ENCODE peak calls at places on chromosomes 6 and 20, in ten cellular contexts. N is uterus; Q is CD4-positive, alpha-beta memory T cell; X is Caco-2; Y is thyroid gland; E is cardiac muscle cell; H is thoracic aorta; T is body of pancreas; C is mammary epithelial cell; W is Panc1. U is an unnamed sample.

GRCh38 chr6:147204060-147204785 is at the start of gene STXBP5:
- DNase-seq in N (peak; percentile 51), Q (peak; percentile 45), X (no peak), Y (peak; percentile 66), E (peak; percentile 64), H (no peak), T (peak; percentile 65), C (peak; percentile 57), W (no peak), U (peak; percentile 53)

GRCh38 chr20:10462516-10462915 is 27.4 kb downstream of the SLX4IP start:
- DNase-seq in N (no peak), Q (no peak), X (no peak), Y (no peak), E (no peak), H (no peak), T (no peak), C (no peak), W (no peak), U (no peak)

GRCh38 chr6:5214570-5215052 is 46.1 kb downstream of the LYRM4 start:
- DNase-seq in N (no peak), Q (no peak), X (no peak), Y (peak; percentile 78), E (peak; percentile 92), H (no peak), T (no peak), C (peak; percentile 21), W (no peak), U (peak; percentile 69)

GRCh38 chr6:142254513-142254912 is 47.3 kb upstream of the ADGRG6 start:
- DNase-seq in N (no peak), Q (no peak), X (no peak), Y (no peak), E (no peak), H (no peak), T (no peak), C (no peak), W (no peak), U (no peak)

GRCh38 chr20:23684261-23684660 is 4.6 kb downstream of the CST4 start:
- DNase-seq in N (no peak), Q (no peak), X (no peak), Y (no peak), E (no peak), H (no peak), T (no peak), C (no peak), W (no peak), U (no peak)

GRCh38 chr20:43752561-43753301 is 25.9 kb upstream of the GTSF1L start:
- DNase-seq in N (no peak), Q (no peak), X (no peak), Y (no peak), E (no peak), H (no peak), T (peak; percentile 56), C (peak; percentile 88), W (no peak), U (no peak)

GRCh38 chr6:111844921-111845320 is 28.3 kb downstream of the FYN start:
- DNase-seq in N (no peak), Q (no peak), X (no peak), Y (no peak), E (no peak), H (no peak), T (no peak), C (no peak), W (no peak), U (peak; percentile 60)

GRCh38 chr20:38986663-38987062 is 24.5 kb downstream of the DHX35 start:
- DNase-seq in N (peak; percentile 24), Q (no peak), X (no peak), Y (no peak), E (no peak), H (no peak), T (no peak), C (no peak), W (no peak), U (no peak)

GRCh38 chr6:111566873-111567517 is 38.7 kb downstream of the TRAF3IP2 start:
- DNase-seq in N (no peak), Q (no peak), X (no peak), Y (peak; percentile 71), E (no peak), H (no peak), T (no peak), C (peak; percentile 92), W (no peak), U (no peak)

GRCh38 chr20:35511814-35512420 is 17.5 kb downstream of the C20orf173 start:
- DNase-seq in N (no peak), Q (no peak), X (no peak), Y (peak; percentile 22), E (peak; percentile 39), H (no peak), T (no peak), C (peak; percentile 15), W (no peak), U (peak; percentile 58)

DNA sequence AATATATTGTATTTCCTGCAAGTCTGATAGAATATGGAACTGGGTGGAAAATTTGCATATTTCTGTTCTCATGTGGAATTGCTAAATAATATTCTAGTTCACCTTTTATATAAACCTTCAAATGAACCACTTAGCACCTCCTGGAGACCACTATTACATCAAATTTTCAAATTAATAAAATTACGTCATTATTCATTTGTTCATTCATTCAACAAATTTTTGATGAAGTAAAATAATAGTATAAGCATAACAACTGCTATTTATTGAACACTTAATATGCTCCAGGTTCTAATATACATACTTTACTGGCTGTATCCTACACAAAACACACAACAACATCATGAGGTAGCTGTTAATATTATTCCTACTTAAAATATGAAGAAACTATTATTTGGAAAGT is 215.1 kb downstream of the KCNQ5 start:
- DNase-seq in N (no peak), Q (no peak), X (no peak), Y (no peak), E (no peak), H (no peak), T (no peak), C (no peak), W (no peak), U (no peak)
- H3K27me3 ChIP-seq in N (no peaks in the 10 kb centered on the region), Q (no peaks in the 10 kb centered on the region), X (no peaks in the 10 kb centered on the region), Y (no peaks in the 10 kb centered on the region), E (no peaks in the 10 kb centered on the region), H (no peaks in the 10 kb centered on the region), T (no peaks in the 10 kb centered on the region), C (no peaks in the 10 kb centered on the region), W (no peaks in the 10 kb centered on the region), U (no peaks in the 10 kb centered on the region)

DNA sequence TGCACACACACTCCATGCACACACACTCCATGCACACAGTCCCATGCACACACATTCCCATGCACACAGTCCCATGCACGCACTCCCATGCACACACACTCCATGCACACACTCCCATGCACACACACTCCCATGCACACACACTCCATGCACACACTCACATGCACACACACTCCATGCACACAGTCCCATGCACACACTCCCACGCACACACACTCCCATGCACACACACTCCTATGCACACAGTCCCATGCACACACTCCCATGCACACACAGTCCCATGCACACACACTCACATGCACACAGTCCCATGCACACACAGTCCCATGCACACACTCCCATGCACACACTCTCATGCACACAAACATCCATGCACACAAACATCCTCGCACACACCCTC is 168.4 kb downstream of the TTLL2 start:
- DNase-seq in N (no peak), Q (no peak), X (no peak), Y (no peak), E (no peak), H (no peak), T (no peak), C (no peak), W (no peak), U (no peak)
- H3K36me3 ChIP-seq in N (no peaks in the 10 kb centered on the region), Q (no peaks in the 10 kb centered on the region), X (no peaks in the 10 kb centered on the region), Y (no peaks in the 10 kb centered on the region), E (no peaks in the 10 kb centered on the region), H (no peaks in the 10 kb centered on the region), T (no peaks in the 10 kb centered on the region), C (no peaks in the 10 kb centered on the region), W (no peaks in the 10 kb centered on the region), U (no peaks in the 10 kb centered on the region)

GRCh38 chr20:47809161-47809560 is 23.9 kb upstream of the SULF2 start:
- DNase-seq in N (no peak), Q (no peak), X (no peak), Y (no peak), E (no peak), H (no peak), T (no peak), C (no peak), W (no peak), U (no peak)
- H3K27me3 ChIP-seq in N (no peaks in the 10 kb centered on the region), Q (no peaks in the 10 kb centered on the region), X (no peaks in the 10 kb centered on the region), Y (no peaks in the 10 kb centered on the region), E (peaks cover 17% of the 10 kb centered on the region), H (no peaks in the 10 kb centered on the region), T (no peaks in the 10 kb centered on the region), C (no peaks in the 10 kb centered on the region), W (peaks cover 19% of the 10 kb centered on the region), U (peaks cover 10% of the 10 kb centered on the region)

GRCh38 chr20:32478576-32478975 is 106.6 kb downstream of the NOL4L start:
- DNase-seq in N (no peak), Q (no peak), X (peak; percentile 32), Y (no peak), E (no peak), H (no peak), T (no peak), C (no peak), W (no peak), U (no peak)

GRCh38 chr20:32477594-32478512 is 107.3 kb downstream of the NOL4L start:
- DNase-seq in N (no peak), Q (no peak), X (peak; percentile 47), Y (no peak), E (no peak), H (no peak), T (peak; percentile 82), C (no peak), W (no peak), U (peak; percentile 47)

GRCh38 chr20:32479012-32479411 is 106.1 kb downstream of the NOL4L start:
- DNase-seq in N (no peak), Q (no peak), X (peak; percentile 44), Y (no peak), E (no peak), H (no peak), T (no peak), C (no peak), W (no peak), U (no peak)

GRCh38 chr20:32474967-32475819 is 109.9 kb downstream of the NOL4L start:
- DNase-seq in N (peak; percentile 92), Q (no peak), X (peak; percentile 100), Y (peak; percentile 98), E (peak; percentile 91), H (peak; percentile 21), T (peak; percentile 86), C (peak; percentile 80), W (no peak), U (peak; percentile 94)

DNA sequence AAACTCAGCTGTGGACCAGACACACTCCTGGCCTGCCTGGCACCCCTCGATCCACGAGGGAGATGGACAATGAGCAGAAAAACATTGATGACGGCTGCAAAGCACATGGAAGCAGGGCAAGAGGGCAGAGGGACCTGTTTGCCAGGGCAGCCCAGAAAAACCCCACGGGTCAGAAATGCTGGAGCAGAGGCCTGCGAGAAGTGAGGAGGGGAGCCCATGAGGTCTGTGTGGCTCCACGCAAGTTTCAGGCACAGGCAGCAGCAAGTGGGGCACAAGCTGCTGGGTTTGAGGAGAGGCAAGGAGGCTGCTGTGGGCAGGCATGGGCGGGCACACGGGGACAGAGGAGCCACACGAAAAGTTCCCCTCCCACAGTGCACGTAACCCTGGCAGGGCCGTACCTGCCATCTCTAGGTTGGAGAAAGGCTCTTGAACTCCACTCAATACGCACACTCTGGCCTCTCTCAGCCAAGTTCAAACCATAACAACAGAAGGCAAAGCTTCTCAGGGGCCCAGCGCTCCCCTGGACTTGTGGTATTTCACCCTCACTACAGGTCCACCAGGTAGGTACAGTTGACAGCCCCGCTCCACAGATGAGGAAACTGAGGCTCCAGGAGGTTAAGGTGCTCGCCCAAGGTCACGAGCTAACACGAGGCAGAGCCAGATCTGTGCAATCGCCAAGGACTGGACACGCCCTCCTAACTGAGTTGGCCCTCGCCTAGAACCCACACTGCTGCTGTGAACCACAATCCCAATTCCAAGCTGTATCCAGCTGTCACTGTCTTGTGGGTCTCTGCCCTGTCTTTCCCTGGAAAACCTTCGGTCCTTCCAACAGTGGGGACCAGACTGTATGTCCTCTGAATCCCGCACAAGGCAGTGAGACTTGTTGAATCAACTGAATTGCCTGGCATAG is 108.2 kb downstream of the NOL4L start:
- DNase-seq in N (no peak), Q (no peak), X (peak; percentile 46), Y (peak; percentile 72), E (no peak), H (no peak), T (no peak), C (no peak), W (no peak), U (peak; percentile 65)
- H3K36me3 ChIP-seq in N (no peaks in the 10 kb centered on the region), Q (peaks cover 21% of the 10 kb centered on the region), X (peaks cover 15% of the 10 kb centered on the region), Y (no peaks in the 10 kb centered on the region), E (no peaks in the 10 kb centered on the region), H (no peaks in the 10 kb centered on the region), T (no peaks in the 10 kb centered on the region), C (no peaks in the 10 kb centered on the region), W (no peaks in the 10 kb centered on the region), U (peaks cover 13% of the 10 kb centered on the region)

U was measured in H7.